ENCODE peak calls at places on chromosomes 5 and 9, in seven cellular contexts. K, N, G, L, Q, H and X are unnamed samples.

GRCh38 chr9:83266618-83267543 is 203.9 kb upstream of the RASEF start:
- DNase-seq in K (no peak), N (no peak), G (peak; percentile 32), L (no peak), Q (no peak), H (no peak), X (no peak)

GRCh38 chr5:669111-669841 is 23.9 kb downstream of the TPPP start:
- DNase-seq in K (peak; percentile 43), N (no peak), G (no peak), L (no peak), Q (no peak), H (peak; percentile 51), X (no peak)

GRCh38 chr5:66710557-66710956 is 114.4 kb downstream of the MAST4 start:
- DNase-seq in K (peak; percentile 77), N (no peak), G (no peak), L (no peak), Q (no peak), H (no peak), X (no peak)

GRCh38 chr5:74767579-74767913 is 497 bp downstream of the NSA2 start:
- DNase-seq in K (peak; percentile 78), N (peak; percentile 36), G (no peak), L (peak; percentile 19), Q (peak; percentile 35), H (no peak), X (peak; percentile 4)

GRCh38 chr9:128055222-128056040 is 11.7 kb downstream of the NAIF1 start:
- DNase-seq in K (no peak), N (no peak), G (no peak), L (peak; percentile 78), Q (no peak), H (no peak), X (peak; percentile 63)

GRCh38 chr5:57976506-57976905 is 483.4 kb downstream of the PLK2 start:
- DNase-seq in K (peak; percentile 3), N (no peak), G (no peak), L (no peak), Q (no peak), H (no peak), X (no peak)

GRCh38 chr5:145934276-145934675 is 2.1 kb upstream of the SH3RF2 start:
- DNase-seq in K (no peak), N (no peak), G (no peak), L (no peak), Q (no peak), H (no peak), X (no peak)

GRCh38 chr5:7608772-7609171 is 212.8 kb downstream of the ADCY2 start:
- DNase-seq in K (no peak), N (no peak), G (no peak), L (no peak), Q (no peak), H (no peak), X (no peak)

GRCh38 chr9:133520121-133520835 is 4.5 kb downstream of the MYMK start:
- DNase-seq in K (no peak), N (no peak), G (no peak), L (no peak), Q (no peak), H (no peak), X (no peak)

GRCh38 chr9:137454506-137455360 is 4.4 kb downstream of the NSMF start:
- DNase-seq in K (peak; percentile 27), N (no peak), G (no peak), L (no peak), Q (no peak), H (peak; percentile 4), X (no peak)

GRCh38 chr9:91214086-91214485 is 147.6 kb downstream of the AUH start:
- DNase-seq in K (peak; percentile 53), N (peak; percentile 24), G (no peak), L (no peak), Q (peak; percentile 16), H (no peak), X (no peak)

GRCh38 chr9:100150209-100150608 is 51.2 kb downstream of the INVS start:
- DNase-seq in K (peak; percentile 49), N (no peak), G (no peak), L (no peak), Q (no peak), H (no peak), X (peak; percentile 10)

GRCh38 chr9:136089697-136090045 is 5.4 kb downstream of the NACC2 start:
- DNase-seq in K (peak; percentile 32), N (peak; percentile 69), G (peak; percentile 15), L (no peak), Q (peak; percentile 22), H (no peak), X (no peak)

GRCh38 chr9:13975628-13976250 is 338.2 kb downstream of the NFIB start:
- DNase-seq in K (no peak), N (no peak), G (peak; percentile 39), L (no peak), Q (no peak), H (no peak), X (no peak)